ENCODE peak calls at places on chromosome 14, in ten cellular contexts. Q is type B pancreatic cell; U is WTC11; N is psoas muscle; F is activated CD4-positive, CD25-positive, alpha-beta regulatory T cell; K is substantia nigra; V is bronchial epithelial cell; A is HS-27A; O is hypothalamus; J is small intestine. P is an unnamed sample.

GRCh38 chr14:61694039-61694438 is 1.3 kb upstream of the HIF1A start:
- DNase-seq in Q (no peak), U (no peak), N (no peak), F (no peak), K (no peak), V (no peak), A (no peak), O (no peak), J (no peak), P (no peak)

GRCh38 chr14:94756310-94756709 is 13.6 kb downstream of the GSC start:
- DNase-seq in Q (no peak), U (no peak), N (no peak), F (no peak), K (no peak), V (no peak), A (no peak), O (no peak), J (no peak), P (no peak)

GRCh38 chr14:33335366-33335765 is 396.7 kb downstream of the NPAS3 start:
- DNase-seq in Q (no peak), U (no peak), N (no peak), F (no peak), K (no peak), V (no peak), A (no peak), O (no peak), J (no peak), P (no peak)

GRCh38 chr14:92844220-92844619 is 50.1 kb downstream of the GOLGA5 start:
- DNase-seq in Q (no peak), U (no peak), N (no peak), F (no peak), K (no peak), V (peak; percentile 33), A (no peak), O (no peak), J (no peak), P (no peak)

GRCh38 chr14:75372260-75372659 is 55.6 kb upstream of the JDP2 start:
- DNase-seq in Q (no peak), U (no peak), N (no peak), F (no peak), K (peak; percentile 34), V (no peak), A (no peak), O (peak; percentile 81), J (no peak), P (no peak)

GRCh38 chr14:104262515-104263514 is 124.4 kb downstream of the KIF26A start:
- DNase-seq in Q (peak; percentile 61), U (no peak), N (no peak), F (no peak), K (no peak), V (no peak), A (no peak), O (no peak), J (no peak), P (no peak)

GRCh38 chr14:20612403-20612802 is 21.2 kb upstream of the RNASE12 start:
- DNase-seq in Q (no peak), U (no peak), N (no peak), F (no peak), K (no peak), V (no peak), A (no peak), O (no peak), J (no peak), P (no peak)

GRCh38 chr14:92589213-92589852 is 75.8 kb downstream of the RIN3 start:
- DNase-seq in Q (no peak), U (no peak), N (no peak), F (no peak), K (no peak), V (peak; percentile 29), A (no peak), O (no peak), J (peak; percentile 71), P (no peak)

GRCh38 chr14:101477648-101478047 is 83.6 kb upstream of the DIO3 start:
- DNase-seq in Q (peak; percentile 37), U (no peak), N (no peak), F (no peak), K (no peak), V (peak; percentile 61), A (no peak), O (no peak), J (no peak), P (no peak)

GRCh38 chr14:66254066-66254465 is 232.1 kb upstream of the CCDC196 start:
- DNase-seq in Q (no peak), U (no peak), N (no peak), F (no peak), K (no peak), V (no peak), A (no peak), O (no peak), J (no peak), P (no peak)

GRCh38 chr14:92539419-92539818 is 25.8 kb downstream of the RIN3 start:
- DNase-seq in Q (no peak), U (no peak), N (no peak), F (no peak), K (no peak), V (no peak), A (no peak), O (no peak), J (peak; percentile 52), P (no peak)